ENCODE peak calls at places on chromosomes 16 and 17, in nine cellular contexts. W is substantia nigra; J is mammary epithelial cell; K is PC-3; E is effector memory CD4-positive, alpha-beta T cell; G is vagina; V is WERI-Rb-1; T is H9; N is heart left ventricle. M is an unnamed sample.

GRCh38 chr17:38868095-38868967 is 1.5 kb upstream of the LASP1 start:
- DNase-seq in W (no peak), J (no peak), K (no peak), E (no peak), G (no peak), V (no peak), T (no peak), N (peak), M (no peak)

GRCh38 chr17:36527851-36528250 is 6.8 kb downstream of the MYO19 start:
- DNase-seq in W (no peak), J (no peak), K (no peak), E (no peak), G (no peak), V (no peak), T (no peak), N (no peak), M (no peak)

GRCh38 chr17:11671151-11671550 is 72.9 kb downstream of the DNAH9 start:
- DNase-seq in W (no peak), J (no peak), K (no peak), E (no peak), G (no peak), V (no peak), T (no peak), N (no peak), M (no peak)

GRCh38 chr17:33562792-33563191 is 269.7 kb upstream of the ASIC2 start:
- DNase-seq in W (no peak), J (no peak), K (no peak), E (no peak), G (no peak), V (no peak), T (peak), N (no peak), M (no peak)

GRCh38 chr17:53496356-53496755 is 326.4 kb upstream of the KIF2B start:
- DNase-seq in W (no peak), J (no peak), K (no peak), E (no peak), G (no peak), V (peak), T (no peak), N (no peak), M (no peak)

GRCh38 chr17:74130276-74130675 is 73.2 kb upstream of the RPL38 start:
- DNase-seq in W (no peak), J (no peak), K (no peak), E (no peak), G (no peak), V (no peak), T (no peak), N (no peak), M (no peak)

GRCh38 chr17:31250229-31250628 is 46.8 kb downstream of the OMG start:
- DNase-seq in W (no peak), J (no peak), K (no peak), E (no peak), G (no peak), V (no peak), T (no peak), N (no peak), M (no peak)

GRCh38 chr17:77688369-77688768 is 270.1 kb upstream of the TNRC6C start:
- DNase-seq in W (no peak), J (no peak), K (no peak), E (no peak), G (no peak), V (peak), T (peak), N (no peak), M (no peak)

GRCh38 chr16:21101631-21102420 is 48.8 kb downstream of the DNAH3 start:
- DNase-seq in W (no peak), J (no peak), K (peak), E (peak), G (no peak), V (peak), T (peak), N (no peak), M (no peak)

GRCh38 chr17:46266656-46267544 is 28.0 kb upstream of the LRRC37A start:
- DNase-seq in W (peak), J (peak), K (peak), E (peak), G (no peak), V (peak), T (peak), N (peak), M (peak)

GRCh38 chr17:31321481-31321880 is at the start of gene EVI2A:
- DNase-seq in W (peak), J (peak), K (peak), E (peak), G (no peak), V (no peak), T (no peak), N (peak), M (no peak)

GRCh38 chr16:82639666-82640336 is 13.0 kb downstream of the CDH13 start:
- DNase-seq in W (no peak), J (peak), K (peak), E (peak), G (no peak), V (peak), T (peak), N (peak), M (no peak)

GRCh38 chr17:19002805-19003542 is 1.6 kb downstream of the FAM83G start:
- DNase-seq in W (no peak), J (peak), K (no peak), E (no peak), G (no peak), V (no peak), T (no peak), N (no peak), M (no peak)

GRCh38 chr17:2705263-2705662 is 6.3 kb downstream of the CLUH start:
- DNase-seq in W (no peak), J (no peak), K (no peak), E (no peak), G (no peak), V (no peak), T (no peak), N (no peak), M (no peak)

GRCh38 chr16:56848955-56849689 is 15.9 kb upstream of the SLC12A3 start:
- DNase-seq in W (no peak), J (peak), K (peak), E (no peak), G (no peak), V (no peak), T (no peak), N (no peak), M (no peak)

GRCh38 chr16:66293207-66293735 is 73.2 kb upstream of the CDH5 start:
- DNase-seq in W (no peak), J (no peak), K (no peak), E (no peak), G (peak), V (no peak), T (peak), N (no peak), M (no peak)

GRCh38 chr16:49459953-49460735 is 86.5 kb downstream of the C16orf78 start:
- DNase-seq in W (no peak), J (no peak), K (no peak), E (no peak), G (peak), V (no peak), T (peak), N (no peak), M (no peak)

GRCh38 chr16:81357711-81358270 is 43.0 kb downstream of the GAN start:
- DNase-seq in W (no peak), J (no peak), K (no peak), E (no peak), G (no peak), V (no peak), T (no peak), N (no peak), M (no peak)

GRCh38 chr16:84881702-84882521 is 62.1 kb downstream of the CRISPLD2 start:
- DNase-seq in W (no peak), J (peak), K (no peak), E (no peak), G (no peak), V (no peak), T (no peak), N (peak), M (no peak)

GRCh38 chr17:74862108-74862901 is 2.6 kb upstream of the GRIN2C start:
- DNase-seq in W (peak), J (no peak), K (peak), E (peak), G (no peak), V (peak), T (peak), N (no peak), M (peak)

GRCh38 chr17:50848039-50848438 is 12.7 kb downstream of the WFIKKN2 start:
- DNase-seq in W (no peak), J (no peak), K (no peak), E (no peak), G (peak), V (no peak), T (peak), N (no peak), M (no peak)

GRCh38 chr17:1709403-1709891 is 730 bp downstream of the TLCD2 start:
- DNase-seq in W (no peak), J (no peak), K (no peak), E (no peak), G (no peak), V (peak), T (peak), N (no peak), M (no peak)

GRCh38 chr16:83806036-83806435 is 1.7 kb upstream of the HSBP1 start:
- DNase-seq in W (no peak), J (no peak), K (no peak), E (no peak), G (no peak), V (no peak), T (no peak), N (no peak), M (no peak)

GRCh38 chr17:44971776-44972483 is 3.8 kb upstream of the C1QL1 start:
- DNase-seq in W (no peak), J (peak), K (no peak), E (no peak), G (no peak), V (peak), T (peak), N (no peak), M (no peak)

GRCh38 chr16:88058817-88059216 is 107.6 kb downstream of the BANP start:
- DNase-seq in W (no peak), J (no peak), K (no peak), E (no peak), G (no peak), V (no peak), T (no peak), N (no peak), M (no peak)

DNA sequence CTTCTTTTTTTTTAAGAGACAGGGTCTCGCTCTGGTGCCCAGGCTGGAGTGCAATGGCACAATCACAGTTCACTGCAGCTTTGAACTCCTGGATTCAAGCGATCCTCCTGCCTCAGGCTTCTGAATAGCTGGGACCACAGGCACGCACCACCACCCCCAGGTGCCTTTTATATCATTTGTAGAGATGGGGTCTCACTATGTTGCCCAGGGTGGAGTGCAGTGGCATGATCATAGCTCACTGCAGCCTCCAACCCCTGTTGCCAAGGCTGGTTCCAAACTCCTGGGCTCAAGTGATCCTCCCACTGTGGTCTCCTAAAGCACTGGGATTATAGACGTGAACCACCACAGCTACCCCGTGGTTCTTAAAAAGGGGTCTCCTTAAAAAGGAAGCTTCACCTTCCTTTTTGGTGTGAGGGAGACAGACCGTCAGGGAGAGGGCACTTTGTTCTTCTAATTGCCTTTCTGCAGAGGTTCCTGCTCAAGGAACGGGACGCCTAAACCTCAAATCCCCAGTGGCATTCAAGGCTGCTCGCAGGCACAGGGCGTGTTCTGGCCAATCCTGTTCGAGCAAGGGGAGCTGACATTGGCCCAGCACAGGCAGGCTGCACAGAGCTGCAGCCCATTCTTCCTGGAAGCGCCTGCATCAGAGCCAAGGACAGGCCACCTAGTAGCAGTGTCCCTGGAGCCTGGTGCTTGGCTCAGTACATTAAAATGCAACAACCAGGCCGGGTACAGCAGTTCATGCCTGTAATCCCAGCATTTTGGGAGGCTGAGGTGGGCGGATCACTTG is 72.0 kb upstream of the CREBBP start:
- DNase-seq in W (no peak), J (no peak), K (no peak), E (no peak), G (no peak), V (peak), T (peak), N (peak), M (no peak)
- H3K27ac ChIP-seq in W (no peak), J (no peak), K (no peak), E (no peak), G (peak), V (no peak), T (no peak), N (peak), M (no peak)

GRCh38 chr16:89472711-89473075 is 17.7 kb downstream of the ANKRD11 start:
- DNase-seq in W (no peak), J (no peak), K (no peak), E (no peak), G (no peak), V (no peak), T (no peak), N (no peak), M (no peak)

GRCh38 chr16:89473791-89474414 is 16.5 kb downstream of the ANKRD11 start:
- DNase-seq in W (no peak), J (peak), K (peak), E (no peak), G (no peak), V (no peak), T (no peak), N (no peak), M (no peak)

GRCh38 chr16:89467382-89467781 is 23.0 kb downstream of the ANKRD11 start:
- DNase-seq in W (no peak), J (no peak), K (no peak), E (no peak), G (no peak), V (no peak), T (no peak), N (no peak), M (no peak)

GRCh38 chr16:89473136-89473712 is 17.1 kb downstream of the ANKRD11 start:
- DNase-seq in W (no peak), J (no peak), K (no peak), E (no peak), G (no peak), V (no peak), T (no peak), N (no peak), M (no peak)

GRCh38 chr16:89471225-89471624 is 19.1 kb downstream of the ANKRD11 start:
- DNase-seq in W (no peak), J (peak), K (peak), E (no peak), G (no peak), V (no peak), T (no peak), N (no peak), M (no peak)
- H3K27ac ChIP-seq in W (no peak), J (peak), K (peak), E (no peak), G (no peak), V (no peak), T (no peak), N (no peak), M (no peak)

GRCh38 chr17:10171057-10171456 is 27.3 kb downstream of the GAS7 start:
- DNase-seq in W (peak), J (no peak), K (no peak), E (no peak), G (no peak), V (no peak), T (no peak), N (peak), M (no peak)

GRCh38 chr17:10170233-10170632 is 28.2 kb downstream of the GAS7 start:
- DNase-seq in W (no peak), J (no peak), K (no peak), E (no peak), G (no peak), V (no peak), T (no peak), N (no peak), M (no peak)

GRCh38 chr17:10172241-10172741 is 26.1 kb downstream of the GAS7 start:
- DNase-seq in W (no peak), J (no peak), K (no peak), E (no peak), G (no peak), V (no peak), T (no peak), N (no peak), M (no peak)

GRCh38 chr17:10171581-10171981 is 26.8 kb downstream of the GAS7 start:
- DNase-seq in W (no peak), J (no peak), K (no peak), E (no peak), G (no peak), V (no peak), T (no peak), N (no peak), M (no peak)

DNA sequence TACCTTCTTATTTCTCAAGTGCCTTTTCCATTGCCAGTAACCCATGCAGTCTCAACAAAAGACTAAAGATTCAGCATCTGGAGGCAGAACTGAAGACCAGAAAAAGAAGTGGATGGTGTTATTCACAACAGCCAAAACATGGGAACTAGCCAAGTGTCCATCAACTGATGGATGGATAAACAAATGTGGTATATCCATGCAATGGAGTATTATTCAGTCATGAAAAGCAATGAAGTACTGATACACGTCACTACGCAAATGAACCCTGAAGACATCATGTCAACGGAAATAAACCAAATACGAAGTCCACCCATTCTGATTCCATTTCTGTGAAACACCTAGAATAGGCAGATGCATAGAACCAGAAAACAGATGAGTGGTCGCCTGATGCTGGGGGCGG is 25.6 kb downstream of the GAS7 start:
- DNase-seq in W (no peak), J (no peak), K (no peak), E (no peak), G (no peak), V (no peak), T (no peak), N (no peak), M (no peak)
- H3K27ac ChIP-seq in W (no peak), J (no peak), K (no peak), E (no peak), G (no peak), V (no peak), T (no peak), N (no peak), M (peak)

GRCh38 chr17:42512246-42512645 is 23.8 kb upstream of the NAGLU start:
- DNase-seq in W (no peak), J (no peak), K (no peak), E (no peak), G (no peak), V (no peak), T (no peak), N (no peak), M (no peak)

GRCh38 chr17:42514867-42515266 is 21.2 kb upstream of the NAGLU start:
- DNase-seq in W (no peak), J (no peak), K (no peak), E (no peak), G (no peak), V (no peak), T (no peak), N (no peak), M (no peak)

GRCh38 chr17:42513686-42514085 is 22.4 kb upstream of the NAGLU start:
- DNase-seq in W (no peak), J (no peak), K (no peak), E (no peak), G (no peak), V (no peak), T (no peak), N (no peak), M (no peak)

GRCh38 chr17:42512733-42513251 is 23.2 kb upstream of the NAGLU start:
- DNase-seq in W (no peak), J (no peak), K (no peak), E (no peak), G (no peak), V (no peak), T (no peak), N (no peak), M (no peak)

GRCh38 chr17:42514279-42514678 is 21.8 kb upstream of the NAGLU start:
- DNase-seq in W (no peak), J (no peak), K (no peak), E (no peak), G (no peak), V (no peak), T (no peak), N (no peak), M (no peak)
- H3K27ac ChIP-seq in W (no peak), J (no peak), K (no peak), E (no peak), G (peak), V (no peak), T (no peak), N (no peak), M (peak)